ENCODE peak calls at places on chromosomes 13 and 19, in seven cellular contexts. O is breast epithelium, W is endothelial cell of umbilical vein, L is GM12892, G is uterus, N is IMR-90, B is transverse colon. T is an unnamed sample.

GRCh38 chr19:9936151-9937000 is at the start of gene OLFM2:
- DNase-seq in L (no peak), N (no peak), B (no peak), O (no peak), G (peak; percentile 48), W (no peak), T (no peak)

GRCh38 chr13:21164631-21165030 is 11.7 kb downstream of the SKA3 start:
- DNase-seq in L (no peak), W (peak; percentile 40), N (peak; percentile 54), G (no peak), B (no peak), O (no peak), T (no peak)

GRCh38 chr19:45613926-45614725 is 12.1 kb upstream of the GPR4 start:
- DNase-seq in L (peak; percentile 60), B (peak; percentile 73), N (peak; percentile 93), G (peak; percentile 28), O (no peak), W (peak; percentile 86), T (peak; percentile 87)

GRCh38 chr13:113668491-113668971 is 1.5 kb downstream of the GRK1 start:
- DNase-seq in L (no peak), N (no peak), W (no peak), G (peak; percentile 5), B (peak; percentile 3), O (peak; percentile 49), T (no peak)

GRCh38 chr13:46385946-46386345 is 1.1 kb downstream of the RUBCNL start:
- DNase-seq in G (no peak), W (no peak), O (no peak), L (no peak), N (no peak), B (no peak), T (no peak)

GRCh38 chr19:35170359-35171061 is 16.0 kb downstream of the FXYD5 start:
- DNase-seq in L (no peak), N (no peak), O (no peak), W (no peak), G (no peak), B (no peak), T (no peak)

GRCh38 chr13:99981115-99982020 is at the start of gene ZIC2:
- DNase-seq in O (no peak), L (no peak), W (no peak), B (no peak), G (no peak), N (no peak), T (peak; percentile 95)

GRCh38 chr19:3785464-3785937 is 680 bp downstream of the MATK start:
- DNase-seq in L (no peak), O (no peak), N (no peak), B (no peak), G (no peak), W (no peak), T (no peak)

GRCh38 chr13:103157434-103158145 is 91.4 kb upstream of the SLC10A2 start:
- DNase-seq in W (no peak), L (no peak), B (no peak), N (no peak), O (no peak), G (no peak), T (no peak)

GRCh38 chr13:75850915-75851314 is 214.8 kb downstream of the LMO7 start:
- DNase-seq in B (no peak), O (no peak), G (no peak), N (no peak), L (no peak), W (no peak), T (no peak)

GRCh38 chr19:47152632-47153031 is 22.0 kb downstream of the SAE1 start:
- DNase-seq in W (no peak), N (peak; percentile 47), O (no peak), B (no peak), L (no peak), G (no peak), T (no peak)

GRCh38 chr19:27752530-27753184 is 1460.3 kb downstream of the UQCRFS1 start:
- DNase-seq in O (no peak), B (no peak), L (no peak), W (no peak), N (no peak), G (no peak), T (no peak)

GRCh38 chr19:674282-675151 is 1.7 kb upstream of the FSTL3 start:
- DNase-seq in W (no peak), G (peak; percentile 20), B (no peak), L (no peak), O (no peak), N (no peak), T (no peak)

GRCh38 chr19:677601-678380 is 1.6 kb downstream of the FSTL3 start:
- DNase-seq in L (no peak), O (no peak), B (no peak), G (no peak), N (no peak), W (no peak), T (peak; percentile 83)

GRCh38 chr19:676007-676342 is 217 bp upstream of the FSTL3 start:
- DNase-seq in G (no peak), B (peak; percentile 48), N (no peak), L (no peak), O (no peak), W (no peak), T (no peak)

GRCh38 chr19:677201-677600 is 1.0 kb downstream of the FSTL3 start:
- DNase-seq in L (no peak), O (peak; percentile 77), G (peak; percentile 86), B (peak; percentile 63), W (peak; percentile 51), N (peak; percentile 79), T (peak; percentile 95)

GRCh38 chr19:676343-677105 is at the start of gene FSTL3:
- DNase-seq in G (peak; percentile 34), L (no peak), N (no peak), B (no peak), W (no peak), O (no peak), T (no peak)
- TF ChIP-seq POLR2A in G (peak; percentile 45), L (no peak), N (peak; percentile 91), B (no peak), W (peak; percentile 67), O (no peak), T (peak; percentile 90)

DNA sequence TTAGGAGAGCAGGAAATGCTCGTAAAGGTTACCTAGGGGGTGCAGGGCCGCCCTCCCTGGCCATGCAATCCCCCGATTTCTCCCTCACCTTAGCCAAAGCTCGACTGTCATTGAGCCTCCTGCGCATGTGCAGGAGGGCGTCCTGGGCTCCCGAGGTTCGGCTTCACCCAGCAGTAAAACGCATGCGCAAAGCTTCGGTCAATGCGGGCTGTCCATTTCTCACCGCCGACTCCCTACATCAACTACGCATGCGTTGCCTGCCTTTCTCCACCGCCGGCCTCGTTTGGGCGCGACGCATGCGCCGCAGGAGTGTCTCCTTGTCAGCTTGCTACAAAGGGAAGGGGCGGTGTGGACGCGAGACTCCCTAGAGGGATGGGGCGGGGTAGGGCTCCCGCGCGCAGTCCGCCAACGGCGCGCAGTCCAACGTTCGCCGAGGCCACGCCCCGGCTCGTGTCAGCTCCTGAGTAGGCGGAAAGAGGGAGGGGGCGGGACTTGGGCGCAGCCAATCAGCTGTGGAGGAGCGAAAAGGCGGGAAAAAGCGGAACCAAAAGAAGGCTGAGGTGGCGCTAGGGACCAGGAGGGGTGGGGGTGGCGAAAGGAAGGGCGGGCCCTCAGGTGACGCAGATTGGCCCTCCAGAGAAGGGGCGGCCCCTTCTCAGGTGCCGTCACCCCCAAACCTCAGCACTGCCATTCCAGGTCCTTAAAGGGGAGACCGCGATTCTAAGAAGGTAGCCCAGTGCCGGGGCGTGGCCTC is at the start of the genes SYNGR4 and TMEM143:
- DNase-seq in B (peak; percentile 98), L (peak; percentile 98), W (peak; percentile 100), G (peak; percentile 99), N (peak; percentile 99), O (peak; percentile 98), T (peak; percentile 85)
- TF ChIP-seq POLR2A in B (peak; percentile 8), L (no peak), W (peak; percentile 15), G (peak; percentile 59), N (peak; percentile 39), O (no peak), T (no peak)

GRCh38 chr19:41861098-41861768 is 1.2 kb downstream of the RPS19 start:
- DNase-seq in O (no peak), N (no peak), W (no peak), G (no peak), L (no peak), B (no peak), T (no peak)

GRCh38 chr19:41860419-41861097 is 503 bp downstream of the RPS19 start:
- DNase-seq in B (no peak), O (no peak), W (peak; percentile 40), L (no peak), G (no peak), N (no peak), T (no peak)

GRCh38 chr19:41859213-41859617 is 840 bp upstream of the RPS19 start:
- DNase-seq in L (no peak), W (no peak), B (no peak), G (no peak), N (no peak), O (no peak), T (no peak)

GRCh38 chr19:41861846-41862245 is 1.8 kb downstream of the RPS19 start:
- DNase-seq in O (no peak), B (no peak), G (no peak), N (no peak), W (no peak), L (no peak), T (no peak)

GRCh38 chr19:41859618-41860418 is at the start of gene RPS19:
- DNase-seq in O (peak; percentile 98), B (peak; percentile 99), W (peak; percentile 99), G (peak; percentile 98), N (peak; percentile 98), L (peak; percentile 93), T (peak; percentile 98)
- TF ChIP-seq POLR2A in O (peak; percentile 54), B (peak; percentile 83), W (peak; percentile 86), G (peak; percentile 45), N (peak; percentile 98), L (peak; percentile 98), T (peak; percentile 90)

GRCh38 chr19:38850231-38850975 is 617 bp upstream of the HNRNPL start:
- DNase-seq in N (peak; percentile 100), L (peak; percentile 79), B (peak; percentile 99), W (peak; percentile 100), O (peak; percentile 100), G (peak; percentile 100), T (peak; percentile 100)

GRCh38 chr19:38849746-38850230 is at the start of gene HNRNPL:
- DNase-seq in N (no peak), W (no peak), L (peak; percentile 91), B (peak; percentile 99), G (no peak), O (peak; percentile 100), T (no peak)

GRCh38 chr19:38851622-38852230 is 1.9 kb upstream of the HNRNPL start:
- DNase-seq in B (peak; percentile 97), G (peak; percentile 94), N (peak; percentile 88), W (peak; percentile 86), L (peak; percentile 75), O (peak; percentile 95), T (peak; percentile 83)

GRCh38 chr19:38852231-38853044 is 2.7 kb upstream of the HNRNPL start:
- DNase-seq in O (peak; percentile 68), W (peak; percentile 51), N (peak; percentile 79), G (peak; percentile 63), L (no peak), B (peak; percentile 65), T (peak; percentile 97)

DNA sequence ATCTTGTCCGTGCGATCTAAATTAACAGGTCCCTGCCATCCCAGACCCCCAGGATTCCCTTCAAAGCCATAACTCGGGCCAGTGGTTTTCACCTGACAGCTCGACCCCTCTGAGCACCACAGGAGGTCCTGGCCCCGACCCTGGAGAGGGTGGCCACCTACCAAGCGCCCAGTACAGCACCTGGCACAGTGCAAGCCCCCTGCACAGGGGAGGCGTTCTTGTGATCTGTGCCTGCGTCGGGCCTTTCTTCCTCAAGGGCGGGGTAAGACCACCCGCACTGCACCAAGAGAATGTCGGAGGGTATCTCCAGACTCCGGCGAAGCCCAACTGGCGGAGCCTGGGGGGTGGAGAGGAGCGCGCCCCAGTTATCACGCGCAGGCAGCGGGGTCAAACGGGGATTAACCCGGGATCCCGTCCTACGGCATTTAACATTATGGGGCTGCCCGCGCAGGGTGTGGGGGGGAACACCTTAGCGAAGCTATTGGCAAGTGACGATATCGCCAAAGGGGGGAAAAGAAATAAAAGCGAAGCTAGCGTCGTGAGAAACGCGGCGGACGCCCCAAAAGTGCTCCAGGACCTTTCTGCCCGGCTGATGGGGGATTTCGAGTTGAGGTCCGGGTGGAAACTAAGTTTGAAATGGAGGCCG is 1.3 kb upstream of the HNRNPL start:
- DNase-seq in G (peak; percentile 48), L (no peak), W (peak; percentile 19), O (no peak), B (peak; percentile 48), N (no peak), T (no peak)
- TF ChIP-seq POLR2A in G (no peak), L (peak; percentile 22), W (no peak), O (no peak), B (no peak), N (no peak), T (peak; percentile 25)

T was measured in H54.